ENCODE peak calls at places on chromosomes 7 and 10, in five cellular contexts. B is HepG2, N is HCT116, D is K562, H is H1. R is an unnamed sample.

GRCh38 chr7:136074840-136075239 is 97.7 kb upstream of the MTPN start:
- DNase-seq in B (no peak), N (no peak), D (no peak), H (no peak), R (no peak)

GRCh38 chr10:66752714-66753113 is 173.1 kb upstream of the LRRTM3 start:
- DNase-seq in B (no peak), N (no peak), D (no peak), H (no peak), R (no peak)

GRCh38 chr10:122493761-122494160 is 32.4 kb downstream of the HTRA1 start:
- DNase-seq in B (no peak), N (no peak), D (no peak), H (no peak), R (no peak)

GRCh38 chr10:104809288-104810090 is 168.4 kb downstream of the SORCS3 start:
- DNase-seq in B (peak), N (peak), D (no peak), H (no peak), R (no peak)

GRCh38 chr10:83961620-83962019 is 177.7 kb upstream of the GHITM start:
- DNase-seq in B (no peak), N (no peak), D (no peak), H (no peak), R (no peak)

GRCh38 chr10:51063659-51064535 is 10.4 kb upstream of the PRKG1 start:
- DNase-seq in B (peak), N (peak), D (no peak), H (no peak), R (no peak)

GRCh38 chr10:653991-654646 is 35.3 kb downstream of the DIP2C start:
- DNase-seq in B (no peak), N (no peak), D (no peak), H (peak), R (no peak)

GRCh38 chr10:69065406-69066361 is 22.2 kb upstream of the SRGN start:
- DNase-seq in B (no peak), N (no peak), D (no peak), H (no peak), R (no peak)

GRCh38 chr10:36493511-36493880 is 631.9 kb upstream of the ANKRD30A start:
- DNase-seq in B (no peak), N (no peak), D (no peak), H (no peak), R (no peak)

GRCh38 chr7:108181073-108181985 is 51.2 kb upstream of the LAMB4 start:
- DNase-seq in B (peak), N (peak), D (peak), H (peak), R (peak)

GRCh38 chr10:70378122-70378521 is 4.3 kb downstream of the LRRC20 start:
- DNase-seq in B (no peak), N (peak), D (no peak), H (no peak), R (no peak)

GRCh38 chr7:374706-375490 is 84.9 kb downstream of the FOXL3 start:
- DNase-seq in B (no peak), N (no peak), D (no peak), H (no peak), R (no peak)

GRCh38 chr7:33742521-33742920 is 162.8 kb upstream of the BMPER start:
- DNase-seq in B (no peak), N (no peak), D (no peak), H (no peak), R (no peak)

GRCh38 chr10:94194256-94194655 is 168.5 kb downstream of the NOC3L start:
- DNase-seq in B (no peak), N (no peak), D (no peak), H (no peak), R (no peak)

GRCh38 chr7:155725073-155725346 is 80.5 kb downstream of the RBM33 start:
- DNase-seq in B (no peak), N (no peak), D (no peak), H (no peak), R (no peak)

GRCh38 chr10:73625004-73625883 is 16.0 kb downstream of the MYOZ1 start:
- DNase-seq in B (no peak), N (no peak), D (peak), H (no peak), R (no peak)

GRCh38 chr7:66642932-66643331 is 14.3 kb downstream of the KCTD7 start:
- DNase-seq in B (no peak), N (no peak), D (no peak), H (no peak), R (no peak)

GRCh38 chr7:29285451-29285807 is 90.9 kb downstream of the CHN2 start:
- DNase-seq in B (peak), N (peak), D (no peak), H (peak), R (peak)

GRCh38 chr10:26486304-26486703 is 48.2 kb downstream of the APBB1IP start:
- DNase-seq in B (no peak), N (no peak), D (no peak), H (no peak), R (no peak)

GRCh38 chr7:137992042-137992737 is 9.7 kb downstream of the CREB3L2 start:
- DNase-seq in B (peak), N (no peak), D (peak), H (no peak), R (no peak)
- TF ChIP-seq ZNF274 in B (no peak), N (no peak), D (no peak), H (no peak), R (no peak)

GRCh38 chr7:149466364-149466763 is 5.5 kb upstream of the ZNF777 start:
- DNase-seq in B (no peak), N (no peak), D (no peak), H (no peak), R (no peak)

GRCh38 chr7:149469806-149470205 is 8.9 kb upstream of the ZNF777 start:
- DNase-seq in B (no peak), N (no peak), D (no peak), H (no peak), R (no peak)

GRCh38 chr7:149471289-149471953 is 10.6 kb upstream of the ZNF777 start:
- DNase-seq in B (no peak), N (no peak), D (no peak), H (no peak), R (no peak)

GRCh38 chr7:149467321-149467859 is 6.5 kb upstream of the ZNF777 start:
- DNase-seq in B (no peak), N (no peak), D (no peak), H (no peak), R (no peak)

DNA sequence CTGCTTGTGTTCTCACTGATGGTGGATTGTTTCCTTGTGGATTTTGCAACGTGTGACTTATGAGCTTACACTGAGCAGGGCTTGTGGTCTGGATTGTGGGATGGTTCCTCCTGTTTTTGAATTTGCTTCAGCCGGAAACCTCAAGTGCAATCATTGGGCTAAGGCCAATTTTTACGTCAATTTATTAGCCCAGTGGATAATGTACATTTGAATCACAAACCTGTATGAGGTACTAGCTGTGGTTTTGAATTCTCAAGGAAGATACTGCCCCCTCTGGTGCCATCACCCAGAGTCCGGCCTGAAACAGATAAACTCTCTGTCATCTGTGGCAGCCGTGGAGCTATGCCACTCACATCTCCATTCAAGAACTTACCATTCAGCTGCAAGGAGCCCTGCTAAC is 7.3 kb upstream of the ZNF777 start:
- DNase-seq in B (no peak), N (no peak), D (no peak), H (no peak), R (no peak)
- TF ChIP-seq MAX in B (no peak), N (no peak), D (no peak), H (no peak), R (no peak)

GRCh38 chr10:60293797-60294196 is 95.9 kb downstream of the ANK3 start:
- DNase-seq in B (no peak), N (no peak), D (no peak), H (no peak), R (no peak)
- TF ChIP-seq ZNF274 in B (no peak), N (no peak), D (no peak), H (no peak), R (no peak)

DNA sequence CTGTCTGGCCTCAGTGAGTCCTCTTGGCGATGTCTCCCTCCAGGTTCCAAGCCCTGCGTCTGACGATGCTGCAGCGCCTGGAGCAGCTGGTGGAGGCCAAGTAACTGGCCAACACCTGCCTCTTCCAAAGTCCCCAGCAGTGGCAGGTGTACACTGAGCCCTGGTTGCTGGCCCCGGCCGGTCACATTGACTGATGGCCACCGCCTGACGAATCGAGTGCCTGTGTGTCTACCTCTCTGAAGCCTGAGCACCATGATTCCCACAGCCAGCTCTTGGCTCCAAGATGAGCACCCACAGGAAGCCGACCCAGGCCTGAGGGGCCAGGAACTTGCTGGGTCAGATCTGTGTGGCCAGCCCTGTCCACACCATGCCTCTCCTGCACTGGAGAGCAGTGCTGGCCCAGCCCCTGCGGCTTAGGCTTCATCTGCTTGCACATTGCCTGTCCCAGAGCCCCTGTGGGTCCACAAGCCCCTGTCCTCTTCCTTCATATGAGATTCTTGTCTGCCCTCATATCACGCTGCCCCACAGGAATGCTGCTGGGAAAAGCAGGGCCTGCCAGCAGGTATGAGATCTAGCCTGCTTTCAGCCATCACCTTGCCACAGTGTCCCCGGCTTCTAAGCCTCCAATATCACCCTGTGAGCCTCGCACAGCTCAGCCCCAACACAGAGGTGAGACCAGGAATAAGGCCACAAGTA is 7.3 kb upstream of the ZNF22 start:
- DNase-seq in B (no peak), N (no peak), D (no peak), H (no peak), R (no peak)
- TF ChIP-seq MAX in B (no peak), N (no peak), D (no peak), H (no peak), R (no peak)

GRCh38 chr7:75018570-75019364 is 54.3 kb downstream of the CASTOR2 start:
- DNase-seq in B (no peak), N (no peak), D (no peak), H (no peak), R (no peak)
- TF ChIP-seq ZNF274 in B (no peak), N (no peak), D (no peak), H (no peak), R (no peak)

GRCh38 chr7:144835166-144835611 is 664 bp downstream of the TPK1 start:
- DNase-seq in B (peak), N (no peak), D (peak), H (no peak), R (peak)
- TF ChIP-seq MAX in B (no peak), N (no peak), D (no peak), H (no peak), R (no peak)

GRCh38 chr7:22216309-22216708 is 140.6 kb downstream of the RAPGEF5 start:
- DNase-seq in B (peak), N (no peak), D (no peak), H (no peak), R (no peak)

GRCh38 chr7:22216832-22217475 is 140.0 kb downstream of the RAPGEF5 start:
- DNase-seq in B (no peak), N (no peak), D (no peak), H (no peak), R (no peak)

GRCh38 chr7:22210355-22210754 is 146.6 kb downstream of the RAPGEF5 start:
- DNase-seq in B (no peak), N (peak), D (no peak), H (no peak), R (no peak)

GRCh38 chr7:22219036-22219435 is 137.9 kb downstream of the RAPGEF5 start:
- DNase-seq in B (no peak), N (no peak), D (no peak), H (no peak), R (no peak)

GRCh38 chr7:22214000-22214399 is 143.0 kb downstream of the RAPGEF5 start:
- DNase-seq in B (no peak), N (no peak), D (no peak), H (no peak), R (no peak)
- TF ChIP-seq ZNF274 in B (no peak), N (no peak), D (no peak), H (no peak), R (no peak)